ENCODE peak calls at places on chromosomes 3 and 15, in four cellular contexts. One of them, this sample, is unnamed.

GRCh38 chr3:177610677-177611654 is 413.7 kb upstream of the TBL1XR1 start:
- DNase-seq in NCI-H748 treated with DMSO at 0.1 percent for 48 hours: peak
- DNase-seq in RWPE1: no peak
- DNase-seq in neural crest cell: no peak
- DNase-seq in this sample: peak

GRCh38 chr15:56411122-56411749 is 46.0 kb downstream of the TEX9 start:
- DNase-seq in NCI-H748 treated with DMSO at 0.1 percent for 48 hours: no peak
- DNase-seq in RWPE1: no peak
- DNase-seq in neural crest cell: no peak
- DNase-seq in this sample: no peak

GRCh38 chr3:11118181-11118682 is 36.1 kb upstream of the HRH1 start:
- DNase-seq in NCI-H748 treated with DMSO at 0.1 percent for 48 hours: no peak
- DNase-seq in RWPE1: no peak
- DNase-seq in neural crest cell: no peak
- DNase-seq in this sample: no peak

GRCh38 chr3:42120866-42121265 is 29.7 kb downstream of the TRAK1 start:
- DNase-seq in NCI-H748 treated with DMSO at 0.1 percent for 48 hours: no peak
- DNase-seq in RWPE1: no peak
- DNase-seq in neural crest cell: no peak
- DNase-seq in this sample: no peak

GRCh38 chr15:40334941-40335795 is 5.6 kb downstream of the CCDC9B start:
- DNase-seq in NCI-H748 treated with DMSO at 0.1 percent for 48 hours: no peak
- DNase-seq in RWPE1: no peak
- DNase-seq in neural crest cell: no peak
- DNase-seq in this sample: no peak

GRCh38 chr3:186582541-186582940 is 12.0 kb downstream of the DNAJB11 start:
- DNase-seq in NCI-H748 treated with DMSO at 0.1 percent for 48 hours: no peak
- DNase-seq in RWPE1: no peak
- DNase-seq in neural crest cell: no peak
- DNase-seq in this sample: no peak

GRCh38 chr15:57026016-57026602 is 107.7 kb downstream of the TCF12 start:
- DNase-seq in NCI-H748 treated with DMSO at 0.1 percent for 48 hours: no peak
- DNase-seq in RWPE1: no peak
- DNase-seq in neural crest cell: no peak
- DNase-seq in this sample: peak

GRCh38 chr15:43199945-43200488 is 14.8 kb downstream of the CCNDBP1 start:
- DNase-seq in NCI-H748 treated with DMSO at 0.1 percent for 48 hours: no peak
- DNase-seq in RWPE1: no peak
- DNase-seq in neural crest cell: no peak
- DNase-seq in this sample: no peak

GRCh38 chr3:78912217-78912616 is 855.6 kb downstream of the ROBO1 start:
- DNase-seq in NCI-H748 treated with DMSO at 0.1 percent for 48 hours: no peak
- DNase-seq in RWPE1: no peak
- DNase-seq in neural crest cell: no peak
- DNase-seq in this sample: peak

GRCh38 chr3:158104346-158105020 is 1.7 kb downstream of the SHOX2 start:
- DNase-seq in NCI-H748 treated with DMSO at 0.1 percent for 48 hours: no peak
- DNase-seq in RWPE1: no peak
- DNase-seq in neural crest cell: no peak
- DNase-seq in this sample: no peak

GRCh38 chr3:187211532-187212274 is 14.4 kb downstream of the RTP1 start:
- DNase-seq in NCI-H748 treated with DMSO at 0.1 percent for 48 hours: no peak
- DNase-seq in RWPE1: peak
- DNase-seq in neural crest cell: no peak
- DNase-seq in this sample: no peak

GRCh38 chr3:160401301-160402095 is 2.0 kb downstream of the SMC4 start:
- DNase-seq in NCI-H748 treated with DMSO at 0.1 percent for 48 hours: no peak
- DNase-seq in RWPE1: peak
- DNase-seq in neural crest cell: no peak
- DNase-seq in this sample: peak

GRCh38 chr3:161393803-161394202 is 22.5 kb upstream of the SPTSSB start:
- DNase-seq in NCI-H748 treated with DMSO at 0.1 percent for 48 hours: no peak
- DNase-seq in RWPE1: no peak
- DNase-seq in neural crest cell: no peak
- DNase-seq in this sample: no peak

GRCh38 chr15:74831813-74832495 is 5.5 kb downstream of the CPLX3 start:
- DNase-seq in NCI-H748 treated with DMSO at 0.1 percent for 48 hours: no peak
- DNase-seq in RWPE1: no peak
- DNase-seq in neural crest cell: no peak
- DNase-seq in this sample: no peak

GRCh38 chr15:40843183-40843884 is 514 bp upstream of the SPINT1 start:
- DNase-seq in NCI-H748 treated with DMSO at 0.1 percent for 48 hours: no peak
- DNase-seq in RWPE1: no peak
- DNase-seq in neural crest cell: no peak
- DNase-seq in this sample: no peak

GRCh38 chr3:33652736-33653135 is 65.3 kb downstream of the CLASP2 start:
- DNase-seq in NCI-H748 treated with DMSO at 0.1 percent for 48 hours: no peak
- DNase-seq in RWPE1: no peak
- DNase-seq in neural crest cell: no peak
- DNase-seq in this sample: no peak

GRCh38 chr15:78067328-78068241 is 9.9 kb downstream of the TBC1D2B start:
- DNase-seq in NCI-H748 treated with DMSO at 0.1 percent for 48 hours: no peak
- DNase-seq in RWPE1: no peak
- DNase-seq in neural crest cell: no peak
- DNase-seq in this sample: no peak

GRCh38 chr3:72401005-72401404 is 447.2 kb downstream of the SHQ1 start:
- DNase-seq in NCI-H748 treated with DMSO at 0.1 percent for 48 hours: no peak
- DNase-seq in RWPE1: no peak
- DNase-seq in neural crest cell: no peak
- DNase-seq in this sample: no peak

GRCh38 chr3:7397097-7397496 is 536.2 kb downstream of the GRM7 start:
- DNase-seq in NCI-H748 treated with DMSO at 0.1 percent for 48 hours: no peak
- DNase-seq in RWPE1: no peak
- DNase-seq in neural crest cell: no peak
- DNase-seq in this sample: no peak

GRCh38 chr15:56798639-56799038 is 65.3 kb upstream of the ZNF280D start:
- DNase-seq in NCI-H748 treated with DMSO at 0.1 percent for 48 hours: no peak
- DNase-seq in RWPE1: no peak
- DNase-seq in neural crest cell: no peak
- DNase-seq in this sample: no peak

GRCh38 chr3:31696815-31697548 is 164.3 kb downstream of the STT3B start:
- DNase-seq in NCI-H748 treated with DMSO at 0.1 percent for 48 hours: no peak
- DNase-seq in RWPE1: no peak
- DNase-seq in neural crest cell: no peak
- DNase-seq in this sample: no peak

GRCh38 chr3:100954199-100954935 is 38.9 kb downstream of the ABI3BP start:
- DNase-seq in NCI-H748 treated with DMSO at 0.1 percent for 48 hours: no peak
- DNase-seq in RWPE1: no peak
- DNase-seq in neural crest cell: no peak
- DNase-seq in this sample: no peak

GRCh38 chr3:13105851-13106250 is 32.6 kb upstream of the IQSEC1 start:
- DNase-seq in NCI-H748 treated with DMSO at 0.1 percent for 48 hours: no peak
- DNase-seq in RWPE1: no peak
- DNase-seq in neural crest cell: no peak
- DNase-seq in this sample: no peak

GRCh38 chr15:29596266-29596665 is 226.0 kb downstream of the TJP1 start:
- DNase-seq in NCI-H748 treated with DMSO at 0.1 percent for 48 hours: no peak
- DNase-seq in RWPE1: peak
- DNase-seq in neural crest cell: no peak
- DNase-seq in this sample: no peak

GRCh38 chr3:130316164-130316563 is 29.3 kb upstream of the COL6A5 start:
- DNase-seq in NCI-H748 treated with DMSO at 0.1 percent for 48 hours: no peak
- DNase-seq in RWPE1: no peak
- DNase-seq in neural crest cell: no peak
- DNase-seq in this sample: no peak

GRCh38 chr15:80396094-80396493 is 8.1 kb upstream of the ARNT2 start:
- DNase-seq in NCI-H748 treated with DMSO at 0.1 percent for 48 hours: no peak
- DNase-seq in RWPE1: no peak
- DNase-seq in neural crest cell: no peak
- DNase-seq in this sample: no peak

GRCh38 chr3:177893321-177893720 is 642.9 kb upstream of the KCNMB2 start:
- DNase-seq in NCI-H748 treated with DMSO at 0.1 percent for 48 hours: no peak
- DNase-seq in RWPE1: no peak
- DNase-seq in neural crest cell: no peak
- DNase-seq in this sample: no peak

GRCh38 chr15:96331942-96332853 is 1.7 kb downstream of the NR2F2 start:
- DNase-seq in NCI-H748 treated with DMSO at 0.1 percent for 48 hours: no peak
- DNase-seq in RWPE1: no peak
- DNase-seq in neural crest cell: no peak
- DNase-seq in this sample: no peak

GRCh38 chr3:185207931-185208746 is 45.7 kb downstream of the EHHADH start:
- DNase-seq in NCI-H748 treated with DMSO at 0.1 percent for 48 hours: no peak
- DNase-seq in RWPE1: no peak
- DNase-seq in neural crest cell: no peak
- DNase-seq in this sample: no peak

GRCh38 chr3:171186383-171186782 is 159.9 kb upstream of the SLC2A2 start:
- DNase-seq in NCI-H748 treated with DMSO at 0.1 percent for 48 hours: no peak
- DNase-seq in RWPE1: no peak
- DNase-seq in neural crest cell: no peak
- DNase-seq in this sample: no peak

GRCh38 chr15:35784745-35785144 is 238.8 kb upstream of the DPH6 start:
- DNase-seq in NCI-H748 treated with DMSO at 0.1 percent for 48 hours: peak
- DNase-seq in RWPE1: no peak
- DNase-seq in neural crest cell: no peak
- DNase-seq in this sample: peak

GRCh38 chr3:55899887-55900286 is 412.8 kb upstream of the WNT5A start:
- DNase-seq in NCI-H748 treated with DMSO at 0.1 percent for 48 hours: no peak
- DNase-seq in RWPE1: peak
- DNase-seq in neural crest cell: no peak
- DNase-seq in this sample: no peak

GRCh38 chr3:123169492-123169929 is 32.2 kb upstream of the SEC22A start:
- DNase-seq in NCI-H748 treated with DMSO at 0.1 percent for 48 hours: no peak
- DNase-seq in RWPE1: no peak
- DNase-seq in neural crest cell: no peak
- DNase-seq in this sample: no peak

GRCh38 chr3:57100046-57100695 is 39.7 kb downstream of the SPATA12 start:
- DNase-seq in NCI-H748 treated with DMSO at 0.1 percent for 48 hours: peak
- DNase-seq in RWPE1: peak
- DNase-seq in neural crest cell: peak
- DNase-seq in this sample: peak